ENCODE peak calls at places on chromosome 3, in nine cellular contexts. F is activated naive CD8-positive, alpha-beta T cell treated with anti-CD3 and anti-CD28 coated beads, Interleukin-2, amount 50 U/mL, for 24 hours; V is SJSA1; O is NCI-H774; J is A549; W is ELF-1; T is stimulated activated CD4-positive, alpha-beta T cell treated with anti-CD3 and anti-CD28 coated beads, TNF-alpha, amount 100 ng/mL, for 1 hour; X is tibial artery; S is pons. B is an unnamed sample.

GRCh38 chr3:140585828-140586227 is 92.0 kb upstream of the TRIM42 start:
- DNase-seq in T (no peak), V (no peak), J (no peak), O (no peak), F (no peak), S (no peak), X (no peak), W (no peak), B (no peak)

GRCh38 chr3:127790580-127791183 is 31.6 kb downstream of the MGLL start:
- DNase-seq in J (no peak), T (no peak), W (no peak), F (no peak), O (no peak), S (no peak), V (no peak), X (no peak), B (no peak)

GRCh38 chr3:23206371-23206770 is 3.2 kb downstream of the UBE2E2 start:
- DNase-seq in W (no peak), J (no peak), F (peak), O (no peak), V (no peak), S (no peak), X (no peak), T (no peak), B (no peak)

GRCh38 chr3:112635674-112636073 is 5.3 kb downstream of the CCDC80 start:
- DNase-seq in W (no peak), T (no peak), J (no peak), V (no peak), F (no peak), S (no peak), O (no peak), X (peak), B (no peak)

GRCh38 chr3:108342829-108343478 is 46.6 kb downstream of the HHLA2 start:
- DNase-seq in T (no peak), V (no peak), O (no peak), J (no peak), X (no peak), F (no peak), W (no peak), S (no peak), B (no peak)

GRCh38 chr3:190117995-190118394 is 2.7 kb downstream of the P3H2 start:
- DNase-seq in W (no peak), F (no peak), V (peak), S (no peak), T (no peak), X (no peak), O (no peak), J (no peak), B (no peak)

GRCh38 chr3:102000620-102001209 is 151.4 kb downstream of the NFKBIZ start:
- DNase-seq in O (no peak), F (no peak), W (no peak), V (no peak), X (no peak), S (no peak), J (no peak), T (no peak), B (no peak)

GRCh38 chr3:36364260-36364659 is 16.0 kb upstream of the STAC start:
- DNase-seq in X (no peak), F (no peak), V (peak), S (no peak), J (no peak), O (no peak), T (no peak), W (peak), B (no peak)

GRCh38 chr3:14511971-14512943 is 27.9 kb downstream of the GRIP2 start:
- DNase-seq in F (no peak), X (no peak), T (no peak), J (no peak), W (no peak), S (no peak), V (no peak), O (no peak), B (no peak)

GRCh38 chr3:193944161-193944884 is 191.6 kb upstream of the HES1 start:
- DNase-seq in W (peak), X (no peak), F (no peak), J (no peak), O (no peak), V (no peak), T (no peak), S (no peak), B (no peak)

GRCh38 chr3:187989458-187990153 is 164.4 kb upstream of the LPP start:
- DNase-seq in S (peak), J (no peak), T (no peak), V (no peak), X (no peak), F (no peak), W (peak), O (peak), B (no peak)

GRCh38 chr3:88151358-88151757 is 1.6 kb downstream of the C3orf38 start:
- DNase-seq in F (no peak), V (no peak), W (no peak), S (no peak), O (no peak), J (no peak), X (no peak), T (no peak), B (no peak)

B was measured in NK-92 treated with Interleukin-12 subunit alpha and Interleukin-12 subunit beta, amount 100 ng/mL, for 24 hours.